ENCODE peak calls at places on chromosomes 7 and 10, in nine cellular contexts. B, A, G, M, L, H, Y, F and T are unnamed samples.

GRCh38 chr7:29723599-29723998 is 82.7 kb upstream of the WIPF3 start:
- DNase-seq in M (no peak), A (peak), Y (no peak), H (no peak), G (no peak), B (no peak), F (peak), L (no peak), T (peak)

GRCh38 chr10:92569071-92569470 is 4.8 kb downstream of the IDE start:
- DNase-seq in A (no peak), B (no peak), G (no peak), Y (no peak), H (no peak), M (no peak), L (no peak), F (no peak), T (no peak)

GRCh38 chr7:123655614-123656013 is at the start of gene LMOD2:
- DNase-seq in F (no peak), Y (no peak), H (peak), M (no peak), L (no peak), B (peak), A (no peak), G (peak), T (no peak)

GRCh38 chr10:93461807-93462178 is 20.3 kb downstream of the MYOF start:
- DNase-seq in F (no peak), M (no peak), G (no peak), H (no peak), L (no peak), Y (no peak), A (peak), B (no peak), T (no peak)

GRCh38 chr7:121027761-121028681 is 39.5 kb downstream of the CPED1 start:
- DNase-seq in L (no peak), F (no peak), M (no peak), H (peak), B (no peak), G (no peak), A (no peak), Y (no peak), T (no peak)

GRCh38 chr10:92181575-92181974 is 109.3 kb downstream of the CPEB3 start:
- DNase-seq in L (no peak), B (no peak), M (no peak), G (no peak), H (no peak), A (no peak), F (no peak), Y (no peak), T (peak)

GRCh38 chr10:43206391-43207235 is 60.3 kb downstream of the RASGEF1A start:
- DNase-seq in Y (no peak), F (no peak), H (no peak), M (peak), A (no peak), B (peak), G (peak), L (peak), T (no peak)

GRCh38 chr10:102302611-102303010 is 57.3 kb downstream of the GBF1 start:
- DNase-seq in A (no peak), G (no peak), M (no peak), Y (no peak), H (no peak), F (no peak), B (no peak), L (no peak), T (no peak)

GRCh38 chr7:157501576-157501975 is 164.8 kb downstream of the DNAJB6 start:
- DNase-seq in A (no peak), Y (no peak), B (no peak), L (no peak), H (no peak), M (peak), F (no peak), G (no peak), T (no peak)

GRCh38 chr7:142785841-142786250 is 15.1 kb downstream of the PRSS2 start:
- DNase-seq in L (no peak), H (no peak), F (no peak), A (no peak), G (no peak), M (no peak), B (no peak), Y (peak), T (no peak)

GRCh38 chr10:74460812-74461211 is 309.8 kb downstream of the ADK start:
- DNase-seq in A (no peak), F (no peak), L (no peak), B (no peak), Y (no peak), M (no peak), G (no peak), H (no peak), T (no peak)

GRCh38 chr10:44587488-44588140 is 202.7 kb upstream of the CXCL12 start:
- DNase-seq in A (no peak), L (no peak), G (no peak), M (no peak), B (no peak), H (no peak), F (no peak), Y (no peak), T (no peak)

GRCh38 chr10:58951750-58952149 is 224.7 kb upstream of the PHYHIPL start:
- DNase-seq in L (no peak), Y (no peak), M (no peak), A (no peak), F (no peak), H (no peak), G (no peak), B (no peak), T (peak)

GRCh38 chr10:6411424-6411823 is 168.7 kb downstream of the PRKCQ start:
- DNase-seq in B (no peak), M (no peak), G (no peak), A (no peak), H (no peak), F (no peak), L (no peak), Y (no peak), T (no peak)

GRCh38 chr7:103811315-103811714 is 178.1 kb downstream of the RELN start:
- DNase-seq in Y (no peak), A (no peak), M (no peak), F (no peak), G (no peak), H (no peak), L (no peak), B (no peak), T (no peak)

GRCh38 chr7:44213872-44214595 is 13.3 kb downstream of the YKT6 start:
- DNase-seq in H (peak), B (no peak), L (no peak), F (no peak), Y (no peak), A (peak), G (no peak), M (peak), T (peak)

GRCh38 chr10:78342787-78343186 is 309.1 kb downstream of the RPS24 start:
- DNase-seq in A (no peak), H (no peak), G (no peak), B (no peak), F (no peak), Y (no peak), M (peak), L (no peak), T (no peak)

GRCh38 chr10:14889318-14889717 is 10.7 kb downstream of the SUV39H2 start:
- DNase-seq in B (no peak), A (no peak), F (no peak), Y (no peak), H (no peak), G (no peak), M (no peak), L (no peak), T (no peak)

GRCh38 chr7:94041529-94041928 is 37.4 kb upstream of the BET1 start:
- DNase-seq in H (no peak), B (no peak), Y (no peak), M (no peak), A (no peak), L (no peak), F (no peak), G (no peak), T (no peak)

GRCh38 chr10:110490640-110491039 is 7.1 kb upstream of the DUSP5 start:
- DNase-seq in M (no peak), A (no peak), B (no peak), Y (no peak), G (no peak), L (no peak), F (no peak), H (no peak), T (no peak)

GRCh38 chr7:97272237-97272975 is 154.9 kb downstream of the SDHAF3 start:
- DNase-seq in B (no peak), F (no peak), Y (no peak), A (no peak), L (no peak), M (no peak), H (no peak), G (no peak), T (no peak)

GRCh38 chr7:151579642-151580041 is 59.9 kb upstream of the RHEB start:
- DNase-seq in Y (no peak), G (no peak), L (no peak), A (no peak), B (no peak), H (no peak), F (no peak), M (no peak), T (no peak)

GRCh38 chr10:130066743-130067142 is 43.9 kb downstream of the C10orf143 start:
- DNase-seq in A (no peak), B (no peak), G (no peak), H (no peak), L (no peak), F (no peak), M (no peak), Y (no peak), T (no peak)

GRCh38 chr7:157577796-157578339 is 241.1 kb downstream of the DNAJB6 start:
- DNase-seq in F (no peak), M (no peak), G (no peak), Y (no peak), A (no peak), H (no peak), B (no peak), L (no peak), T (no peak)

GRCh38 chr10:101997803-101998202 is 58.2 kb downstream of the ARMH3 start:
- DNase-seq in G (no peak), M (no peak), B (no peak), Y (no peak), A (no peak), F (no peak), H (no peak), L (no peak), T (no peak)

GRCh38 chr7:44043902-44044301 is 600 bp upstream of the DBNL start:
- DNase-seq in M (peak), G (no peak), F (no peak), A (no peak), Y (no peak), L (no peak), H (no peak), B (no peak), T (no peak)

GRCh38 chr7:32890553-32891045 is 961 bp downstream of the KBTBD2 start:
- DNase-seq in B (no peak), M (peak), G (no peak), Y (peak), L (no peak), F (no peak), A (peak), H (peak), T (no peak)

GRCh38 chr7:2162959-2163358 is 69.8 kb downstream of the MAD1L1 start:
- DNase-seq in L (no peak), M (peak), A (no peak), F (no peak), G (no peak), B (no peak), Y (no peak), H (no peak), T (no peak)

GRCh38 chr7:20440472-20441105 is 109.9 kb downstream of the ITGB8 start:
- DNase-seq in B (no peak), M (peak), A (peak), F (peak), H (peak), Y (peak), G (no peak), L (no peak), T (peak)

GRCh38 chr10:133113847-133114246 is 26.1 kb downstream of the ADGRA1 start:
- DNase-seq in G (no peak), B (no peak), F (no peak), M (no peak), H (no peak), Y (no peak), A (no peak), L (no peak), T (no peak)

GRCh38 chr10:61836233-61836887 is 65.1 kb upstream of the ARID5B start:
- DNase-seq in L (no peak), F (no peak), H (no peak), A (no peak), B (no peak), M (no peak), Y (no peak), G (no peak), T (no peak)

GRCh38 chr10:51877636-51878035 is 178.2 kb upstream of the CSTF2T start:
- DNase-seq in B (no peak), M (no peak), L (no peak), H (no peak), F (no peak), A (no peak), Y (no peak), G (no peak), T (no peak)
- TF ChIP-seq CTCF in B (no peak), M (peak), L (no peak), H (no peak), F (no peak), A (no peak), Y (no peak), G (no peak), T (no peak)

GRCh38 chr7:116258734-116259133 is 48.4 kb downstream of the TES start:
- DNase-seq in B (no peak), M (no peak), H (peak), L (no peak), Y (peak), A (peak), F (no peak), G (no peak), T (no peak)
- TF ChIP-seq CTCF in B (peak), M (peak), H (peak), L (peak), Y (peak), A (peak), F (peak), G (peak), T (peak)

GRCh38 chr7:81503771-81504170 is 266.1 kb downstream of the HGF start:
- DNase-seq in H (no peak), B (no peak), A (no peak), M (no peak), Y (no peak), G (no peak), L (no peak), F (no peak), T (no peak)

GRCh38 chr7:81499262-81500116 is 270.4 kb downstream of the HGF start:
- DNase-seq in B (no peak), L (no peak), M (peak), F (peak), A (peak), G (no peak), H (peak), Y (no peak), T (peak)

GRCh38 chr7:81503321-81503720 is 266.5 kb downstream of the HGF start:
- DNase-seq in M (no peak), L (no peak), A (no peak), Y (no peak), F (no peak), B (no peak), G (no peak), H (no peak), T (no peak)

GRCh38 chr7:81500631-81501030 is 269.2 kb downstream of the HGF start:
- DNase-seq in Y (no peak), A (no peak), M (no peak), H (no peak), L (no peak), B (no peak), G (no peak), F (no peak), T (no peak)

GRCh38 chr7:81501220-81501619 is 268.6 kb downstream of the HGF start:
- DNase-seq in B (no peak), Y (no peak), L (no peak), G (no peak), H (no peak), A (peak), M (no peak), F (no peak), T (peak)
- TF ChIP-seq CTCF in B (peak), Y (no peak), L (no peak), G (peak), H (peak), A (peak), M (no peak), F (peak), T (peak)

GRCh38 chr7:90309872-90310271 is 11.2 kb downstream of the FAM237B start:
- DNase-seq in Y (no peak), G (no peak), B (no peak), A (no peak), F (no peak), M (no peak), L (no peak), H (no peak), T (no peak)

GRCh38 chr7:90311185-90311584 is 9.9 kb downstream of the FAM237B start:
- DNase-seq in A (no peak), G (no peak), H (no peak), M (no peak), B (no peak), F (no peak), Y (no peak), L (no peak), T (no peak)

GRCh38 chr7:90313908-90314307 is 7.2 kb downstream of the FAM237B start:
- DNase-seq in L (no peak), M (no peak), A (no peak), B (no peak), G (no peak), F (no peak), H (no peak), Y (no peak), T (no peak)

DNA sequence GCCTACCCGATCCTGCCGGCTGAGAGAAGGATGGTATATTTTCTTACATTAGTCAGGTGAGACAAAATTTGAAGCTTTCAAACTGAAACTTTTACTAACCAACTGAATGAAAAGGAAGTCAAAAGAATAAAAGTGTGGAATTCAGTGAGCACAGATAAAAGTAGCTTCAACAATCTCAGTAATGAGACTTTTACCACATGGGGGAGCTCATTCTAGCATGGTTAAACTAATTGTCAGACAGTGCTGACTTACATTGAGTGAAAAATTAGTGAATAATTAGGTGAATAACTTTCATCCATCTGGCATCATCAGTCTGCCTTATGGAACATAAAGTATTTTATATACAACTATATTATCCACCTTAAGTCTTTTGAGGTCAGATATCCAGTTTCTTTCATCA is 8.4 kb downstream of the FAM237B start:
- DNase-seq in H (no peak), A (no peak), M (no peak), L (no peak), Y (no peak), G (no peak), B (no peak), F (no peak), T (no peak)
- TF ChIP-seq CTCF in H (peak), A (peak), M (peak), L (no peak), Y (peak), G (no peak), B (peak), F (peak), T (no peak)